ENCODE peak calls at places on chromosomes 7 and 10, in six cellular contexts. One of them, this sample, is unnamed.

GRCh38 chr10:97939446-97939990 is 89.9 kb downstream of the GOLGA7B start:
- DNase-seq in BE2C: no peak
- DNase-seq in A549: no peak
- DNase-seq in astrocyte: no peak
- DNase-seq in heart left ventricle: no peak
- DNase-seq in GM12878: no peak
- DNase-seq in this sample: no peak

GRCh38 chr7:144390481-144390880 is 13.0 kb downstream of the NOBOX start:
- DNase-seq in BE2C: no peak
- DNase-seq in A549: no peak
- DNase-seq in astrocyte: no peak
- DNase-seq in heart left ventricle: no peak
- DNase-seq in GM12878: no peak
- DNase-seq in this sample: no peak

GRCh38 chr10:74704629-74705360 is 121.6 kb upstream of the KAT6B start:
- DNase-seq in BE2C: no peak
- DNase-seq in A549: no peak
- DNase-seq in astrocyte: peak; percentile 39
- DNase-seq in heart left ventricle: no peak
- DNase-seq in GM12878: no peak
- DNase-seq in this sample: no peak

GRCh38 chr7:34015656-34016055 is 110.3 kb downstream of the BMPER start:
- DNase-seq in BE2C: no peak
- DNase-seq in A549: no peak
- DNase-seq in astrocyte: no peak
- DNase-seq in heart left ventricle: no peak
- DNase-seq in GM12878: no peak
- DNase-seq in this sample: no peak

GRCh38 chr10:62588116-62588515 is 213.9 kb downstream of the ZNF365 start:
- DNase-seq in BE2C: no peak
- DNase-seq in A549: no peak
- DNase-seq in astrocyte: peak; percentile 25
- DNase-seq in heart left ventricle: no peak
- DNase-seq in GM12878: no peak
- DNase-seq in this sample: no peak

GRCh38 chr7:7051221-7051877 is 131.0 kb upstream of the C1GALT1 start:
- DNase-seq in BE2C: no peak
- DNase-seq in A549: no peak
- DNase-seq in astrocyte: no peak
- DNase-seq in heart left ventricle: no peak
- DNase-seq in GM12878: peak; percentile 13
- DNase-seq in this sample: no peak

GRCh38 chr7:114930107-114930521 is 8.2 kb downstream of the MDFIC start:
- DNase-seq in BE2C: no peak
- DNase-seq in A549: no peak
- DNase-seq in astrocyte: no peak
- DNase-seq in heart left ventricle: no peak
- DNase-seq in GM12878: no peak
- DNase-seq in this sample: no peak

GRCh38 chr7:130758429-130759056 is 24.5 kb upstream of the KLF14 start:
- DNase-seq in BE2C: no peak
- DNase-seq in A549: peak; percentile 41
- DNase-seq in astrocyte: peak; percentile 31
- DNase-seq in heart left ventricle: no peak
- DNase-seq in GM12878: no peak
- DNase-seq in this sample: peak; percentile 14

GRCh38 chr7:87797798-87798403 is 78.3 kb downstream of the SLC25A40 start:
- DNase-seq in BE2C: no peak
- DNase-seq in A549: peak; percentile 7
- DNase-seq in astrocyte: peak; percentile 25
- DNase-seq in heart left ventricle: no peak
- DNase-seq in GM12878: peak; percentile 45
- DNase-seq in this sample: peak; percentile 3

GRCh38 chr10:15690031-15690430 is 29.7 kb downstream of the ITGA8 start:
- DNase-seq in BE2C: no peak
- DNase-seq in A549: no peak
- DNase-seq in astrocyte: no peak
- DNase-seq in heart left ventricle: no peak
- DNase-seq in GM12878: no peak
- DNase-seq in this sample: no peak
- H3K4me3 ChIP-seq in BE2C: no peak overlapping the region
- H3K4me3 ChIP-seq in A549: no peak overlapping the region
- H3K4me3 ChIP-seq in astrocyte: no peak overlapping the region
- H3K4me3 ChIP-seq in heart left ventricle: no peak overlapping the region
- H3K4me3 ChIP-seq in GM12878: no peak overlapping the region
- H3K4me3 ChIP-seq in this sample: no peak overlapping the region

GRCh38 chr7:44131173-44132009 is 8.0 kb upstream of the POLD2 start:
- DNase-seq in BE2C: no peak
- DNase-seq in A549: no peak
- DNase-seq in astrocyte: no peak
- DNase-seq in heart left ventricle: peak; percentile 38
- DNase-seq in GM12878: no peak
- DNase-seq in this sample: no peak
- TF ChIP-seq CTCF in BE2C: peak; percentile 48
- TF ChIP-seq CTCF in A549: peak; percentile 39
- TF ChIP-seq CTCF in astrocyte: no peak
- TF ChIP-seq CTCF in heart left ventricle: peak; percentile 52
- TF ChIP-seq CTCF in GM12878: no peak
- TF ChIP-seq CTCF in this sample: peak; percentile 42

GRCh38 chr10:88999629-89000028 is 9.0 kb downstream of the FAS start:
- DNase-seq in BE2C: no peak
- DNase-seq in A549: no peak
- DNase-seq in astrocyte: no peak
- DNase-seq in heart left ventricle: no peak
- DNase-seq in GM12878: no peak
- DNase-seq in this sample: no peak
- H3K4me3 ChIP-seq in BE2C: no peak overlapping the region
- H3K4me3 ChIP-seq in A549: no peak overlapping the region
- H3K4me3 ChIP-seq in astrocyte: no peak overlapping the region
- H3K4me3 ChIP-seq in heart left ventricle: no peak overlapping the region
- H3K4me3 ChIP-seq in GM12878: peak overlapping the region; percentile 58
- H3K4me3 ChIP-seq in this sample: no peak overlapping the region

GRCh38 chr10:102675151-102675886 is 31.0 kb downstream of the TRIM8 start:
- DNase-seq in BE2C: peak; percentile 60
- DNase-seq in A549: no peak
- DNase-seq in astrocyte: no peak
- DNase-seq in heart left ventricle: no peak
- DNase-seq in GM12878: no peak
- DNase-seq in this sample: no peak
- TF ChIP-seq CTCF in BE2C: no peak
- TF ChIP-seq CTCF in A549: no peak
- TF ChIP-seq CTCF in astrocyte: no peak
- TF ChIP-seq CTCF in heart left ventricle: no peak
- TF ChIP-seq CTCF in GM12878: no peak
- TF ChIP-seq CTCF in this sample: no peak

GRCh38 chr7:22140597-22140996 is 194.9 kb upstream of the CDCA7L start:
- DNase-seq in BE2C: no peak
- DNase-seq in A549: no peak
- DNase-seq in astrocyte: peak; percentile 73
- DNase-seq in heart left ventricle: no peak
- DNase-seq in GM12878: no peak
- DNase-seq in this sample: no peak
- H3K4me3 ChIP-seq in BE2C: no peak overlapping the region
- H3K4me3 ChIP-seq in A549: no peak overlapping the region
- H3K4me3 ChIP-seq in astrocyte: no peak overlapping the region
- H3K4me3 ChIP-seq in heart left ventricle: no peak overlapping the region
- H3K4me3 ChIP-seq in GM12878: no peak overlapping the region
- H3K4me3 ChIP-seq in this sample: no peak overlapping the region

GRCh38 chr7:98761225-98761624 is 108.6 kb downstream of the TMEM130 start:
- DNase-seq in BE2C: no peak
- DNase-seq in A549: no peak
- DNase-seq in astrocyte: no peak
- DNase-seq in heart left ventricle: no peak
- DNase-seq in GM12878: no peak
- DNase-seq in this sample: no peak

GRCh38 chr7:98764946-98765345 is 104.9 kb downstream of the TMEM130 start:
- DNase-seq in BE2C: no peak
- DNase-seq in A549: no peak
- DNase-seq in astrocyte: no peak
- DNase-seq in heart left ventricle: no peak
- DNase-seq in GM12878: no peak
- DNase-seq in this sample: no peak

GRCh38 chr7:98758157-98758556 is 111.7 kb downstream of the TMEM130 start:
- DNase-seq in BE2C: no peak
- DNase-seq in A549: no peak
- DNase-seq in astrocyte: no peak
- DNase-seq in heart left ventricle: no peak
- DNase-seq in GM12878: no peak
- DNase-seq in this sample: no peak

GRCh38 chr7:98760201-98760651 is 109.6 kb downstream of the TMEM130 start:
- DNase-seq in BE2C: no peak
- DNase-seq in A549: no peak
- DNase-seq in astrocyte: peak; percentile 73
- DNase-seq in heart left ventricle: no peak
- DNase-seq in GM12878: no peak
- DNase-seq in this sample: peak; percentile 21

GRCh38 chr7:98762620-98763019 is 107.2 kb downstream of the TMEM130 start:
- DNase-seq in BE2C: no peak
- DNase-seq in A549: no peak
- DNase-seq in astrocyte: no peak
- DNase-seq in heart left ventricle: no peak
- DNase-seq in GM12878: no peak
- DNase-seq in this sample: no peak
- TF ChIP-seq CTCF in BE2C: no peak
- TF ChIP-seq CTCF in A549: no peak
- TF ChIP-seq CTCF in astrocyte: no peak
- TF ChIP-seq CTCF in heart left ventricle: no peak
- TF ChIP-seq CTCF in GM12878: no peak
- TF ChIP-seq CTCF in this sample: no peak

GRCh38 chr10:23695825-23696420 is 257.0 kb downstream of the OTUD1 start:
- DNase-seq in BE2C: no peak
- DNase-seq in A549: no peak
- DNase-seq in astrocyte: no peak
- DNase-seq in heart left ventricle: no peak
- DNase-seq in GM12878: no peak
- DNase-seq in this sample: no peak

GRCh38 chr10:23694446-23694920 is 255.6 kb downstream of the OTUD1 start:
- DNase-seq in BE2C: no peak
- DNase-seq in A549: no peak
- DNase-seq in astrocyte: no peak
- DNase-seq in heart left ventricle: no peak
- DNase-seq in GM12878: no peak
- DNase-seq in this sample: no peak

GRCh38 chr10:23694921-23695824 is 256.3 kb downstream of the OTUD1 start:
- DNase-seq in BE2C: no peak
- DNase-seq in A549: no peak
- DNase-seq in astrocyte: no peak
- DNase-seq in heart left ventricle: no peak
- DNase-seq in GM12878: no peak
- DNase-seq in this sample: no peak

GRCh38 chr10:23693398-23693797 is 254.5 kb downstream of the OTUD1 start:
- DNase-seq in BE2C: no peak
- DNase-seq in A549: no peak
- DNase-seq in astrocyte: no peak
- DNase-seq in heart left ventricle: no peak
- DNase-seq in GM12878: no peak
- DNase-seq in this sample: no peak

DNA sequence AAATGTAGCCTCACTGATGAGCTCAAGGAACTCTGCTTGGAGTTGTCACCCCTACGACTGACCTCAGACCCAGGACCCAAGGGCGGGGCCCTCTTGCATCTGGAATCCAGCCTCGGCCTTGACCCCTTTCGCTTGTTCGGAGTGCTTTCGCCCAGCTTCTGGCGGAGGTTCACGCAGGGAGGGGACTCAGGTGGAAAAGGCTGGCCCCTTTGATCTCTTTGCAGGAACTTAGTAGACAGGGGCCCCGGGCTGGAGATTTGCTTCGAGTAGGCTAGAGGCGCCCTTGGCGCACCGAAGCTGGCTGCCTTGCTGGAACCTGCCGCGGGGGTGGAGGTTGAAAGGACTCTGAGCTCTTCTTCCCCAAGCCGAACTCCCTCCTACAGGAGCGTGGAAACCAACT is 255.0 kb downstream of the OTUD1 start:
- DNase-seq in BE2C: no peak
- DNase-seq in A549: no peak
- DNase-seq in astrocyte: no peak
- DNase-seq in heart left ventricle: no peak
- DNase-seq in GM12878: no peak
- DNase-seq in this sample: no peak
- H3K4me3 ChIP-seq in BE2C: no peak overlapping the region
- H3K4me3 ChIP-seq in A549: no peak overlapping the region
- H3K4me3 ChIP-seq in astrocyte: no peak overlapping the region
- H3K4me3 ChIP-seq in heart left ventricle: no peak overlapping the region
- H3K4me3 ChIP-seq in GM12878: no peak overlapping the region
- H3K4me3 ChIP-seq in this sample: no peak overlapping the region

GRCh38 chr7:104252409-104253134 is 44.8 kb upstream of the ORC5 start:
- DNase-seq in BE2C: peak; percentile 17
- DNase-seq in A549: peak; percentile 18
- DNase-seq in astrocyte: no peak
- DNase-seq in heart left ventricle: no peak
- DNase-seq in GM12878: no peak
- DNase-seq in this sample: no peak
- TF ChIP-seq CTCF in BE2C: peak; percentile 44
- TF ChIP-seq CTCF in A549: peak; percentile 9
- TF ChIP-seq CTCF in astrocyte: no peak
- TF ChIP-seq CTCF in heart left ventricle: peak; percentile 17
- TF ChIP-seq CTCF in GM12878: peak; percentile 2
- TF ChIP-seq CTCF in this sample: peak; percentile 1

GRCh38 chr7:81769891-81770818 is at the start of gene HGF:
- DNase-seq in BE2C: peak; percentile 78
- DNase-seq in A549: no peak
- DNase-seq in astrocyte: peak; percentile 42
- DNase-seq in heart left ventricle: peak; percentile 72
- DNase-seq in GM12878: no peak
- DNase-seq in this sample: no peak
- H3K4me3 ChIP-seq in BE2C: peak within 1 kb of the TSS; percentile 70
- H3K4me3 ChIP-seq in A549: no peak within 1 kb of the TSS
- H3K4me3 ChIP-seq in astrocyte: no peak within 1 kb of the TSS
- H3K4me3 ChIP-seq in heart left ventricle: peak within 1 kb of the TSS; percentile 12
- H3K4me3 ChIP-seq in GM12878: peak within 1 kb of the TSS; percentile 43
- H3K4me3 ChIP-seq in this sample: peak within 1 kb of the TSS; percentile 52

This sample was measured in AG04449.